ENCODE peak calls at places on chromosome 11, in nine cellular contexts. One of them, this sample, is unnamed.

GRCh38 chr11:116427903-116428637 is 344.7 kb downstream of the BUD13 start:
- DNase-seq in heart left ventricle: no peak
- DNase-seq in HCT116: no peak
- DNase-seq in A549: no peak
- DNase-seq in body of pancreas: no peak
- DNase-seq in upper lobe of right lung: no peak
- DNase-seq in foreskin fibroblast: no peak
- DNase-seq in astrocyte of the cerebellum: no peak
- DNase-seq in aorta: no peak
- DNase-seq in this sample: no peak

GRCh38 chr11:87173185-87174039 is 135.7 kb downstream of the TMEM135 start:
- DNase-seq in upper lobe of right lung: no peak
- DNase-seq in aorta: no peak
- DNase-seq in HCT116: peak
- DNase-seq in astrocyte of the cerebellum: peak
- DNase-seq in body of pancreas: peak
- DNase-seq in foreskin fibroblast: peak
- DNase-seq in heart left ventricle: no peak
- DNase-seq in A549: peak
- DNase-seq in this sample: no peak

GRCh38 chr11:16917941-16918340 is 96.3 kb downstream of the PLEKHA7 start:
- DNase-seq in body of pancreas: no peak
- DNase-seq in upper lobe of right lung: no peak
- DNase-seq in A549: no peak
- DNase-seq in aorta: no peak
- DNase-seq in heart left ventricle: no peak
- DNase-seq in HCT116: no peak
- DNase-seq in foreskin fibroblast: no peak
- DNase-seq in astrocyte of the cerebellum: no peak
- DNase-seq in this sample: no peak

GRCh38 chr11:36741515-36741914 is 143.5 kb upstream of the RAG2 start:
- DNase-seq in astrocyte of the cerebellum: no peak
- DNase-seq in body of pancreas: no peak
- DNase-seq in foreskin fibroblast: no peak
- DNase-seq in aorta: no peak
- DNase-seq in upper lobe of right lung: no peak
- DNase-seq in HCT116: no peak
- DNase-seq in heart left ventricle: no peak
- DNase-seq in A549: no peak
- DNase-seq in this sample: no peak

GRCh38 chr11:16357776-16358175 is 1.4 kb upstream of the SOX6 start:
- DNase-seq in A549: no peak
- DNase-seq in body of pancreas: no peak
- DNase-seq in heart left ventricle: no peak
- DNase-seq in HCT116: no peak
- DNase-seq in aorta: no peak
- DNase-seq in foreskin fibroblast: no peak
- DNase-seq in astrocyte of the cerebellum: no peak
- DNase-seq in upper lobe of right lung: no peak
- DNase-seq in this sample: no peak

GRCh38 chr11:64577202-64577601 is 13.8 kb upstream of the SLC22A12 start:
- DNase-seq in astrocyte of the cerebellum: no peak
- DNase-seq in heart left ventricle: no peak
- DNase-seq in upper lobe of right lung: no peak
- DNase-seq in foreskin fibroblast: no peak
- DNase-seq in A549: no peak
- DNase-seq in HCT116: no peak
- DNase-seq in aorta: no peak
- DNase-seq in body of pancreas: no peak
- DNase-seq in this sample: no peak

GRCh38 chr11:91703042-91703441 is 521.6 kb upstream of the FAT3 start:
- DNase-seq in foreskin fibroblast: no peak
- DNase-seq in heart left ventricle: no peak
- DNase-seq in astrocyte of the cerebellum: no peak
- DNase-seq in A549: no peak
- DNase-seq in aorta: no peak
- DNase-seq in body of pancreas: no peak
- DNase-seq in upper lobe of right lung: no peak
- DNase-seq in HCT116: no peak
- DNase-seq in this sample: no peak

GRCh38 chr11:14451825-14452224 is 47.8 kb downstream of the COPB1 start:
- DNase-seq in foreskin fibroblast: peak
- DNase-seq in HCT116: no peak
- DNase-seq in A549: no peak
- DNase-seq in astrocyte of the cerebellum: no peak
- DNase-seq in heart left ventricle: no peak
- DNase-seq in body of pancreas: no peak
- DNase-seq in upper lobe of right lung: no peak
- DNase-seq in aorta: no peak
- DNase-seq in this sample: no peak

GRCh38 chr11:26953770-26954392 is 40.0 kb upstream of the FIBIN start:
- DNase-seq in A549: no peak
- DNase-seq in aorta: no peak
- DNase-seq in upper lobe of right lung: no peak
- DNase-seq in foreskin fibroblast: no peak
- DNase-seq in heart left ventricle: no peak
- DNase-seq in HCT116: no peak
- DNase-seq in body of pancreas: no peak
- DNase-seq in astrocyte of the cerebellum: peak
- DNase-seq in this sample: no peak

DNA sequence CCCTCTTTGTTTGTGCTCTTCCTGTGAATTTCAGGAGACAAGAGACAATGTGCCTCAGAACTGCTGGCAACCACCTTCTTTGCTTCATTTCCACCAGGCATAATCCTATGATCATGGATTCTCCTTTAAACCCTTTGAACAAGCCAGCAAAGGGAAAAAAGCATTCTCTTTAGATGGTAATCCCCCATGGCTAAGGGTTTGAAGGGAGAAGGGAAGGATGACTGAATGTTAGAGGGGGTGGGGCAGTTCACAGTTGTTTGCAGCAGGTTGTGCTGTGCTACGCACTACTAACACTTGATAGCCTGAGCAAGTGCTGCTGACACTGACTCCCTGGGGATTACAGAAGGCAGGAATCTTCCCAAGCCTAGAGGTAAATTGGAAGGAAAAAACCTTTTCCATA is 462.5 kb upstream of the LRRC4C start:
- DNase-seq in foreskin fibroblast: no peak
- DNase-seq in A549: no peak
- DNase-seq in body of pancreas: no peak
- DNase-seq in heart left ventricle: no peak
- DNase-seq in astrocyte of the cerebellum: no peak
- DNase-seq in aorta: no peak
- DNase-seq in HCT116: no peak
- DNase-seq in upper lobe of right lung: no peak
- DNase-seq in this sample: no peak
- H3K4me3 ChIP-seq in foreskin fibroblast: no peak
- H3K4me3 ChIP-seq in A549: no peak
- H3K4me3 ChIP-seq in body of pancreas: no peak
- H3K4me3 ChIP-seq in heart left ventricle: no peak
- H3K4me3 ChIP-seq in astrocyte of the cerebellum: no peak
- H3K4me3 ChIP-seq in aorta: no peak
- H3K4me3 ChIP-seq in HCT116: no peak
- H3K4me3 ChIP-seq in upper lobe of right lung: no peak
- H3K4me3 ChIP-seq in this sample: no peak

DNA sequence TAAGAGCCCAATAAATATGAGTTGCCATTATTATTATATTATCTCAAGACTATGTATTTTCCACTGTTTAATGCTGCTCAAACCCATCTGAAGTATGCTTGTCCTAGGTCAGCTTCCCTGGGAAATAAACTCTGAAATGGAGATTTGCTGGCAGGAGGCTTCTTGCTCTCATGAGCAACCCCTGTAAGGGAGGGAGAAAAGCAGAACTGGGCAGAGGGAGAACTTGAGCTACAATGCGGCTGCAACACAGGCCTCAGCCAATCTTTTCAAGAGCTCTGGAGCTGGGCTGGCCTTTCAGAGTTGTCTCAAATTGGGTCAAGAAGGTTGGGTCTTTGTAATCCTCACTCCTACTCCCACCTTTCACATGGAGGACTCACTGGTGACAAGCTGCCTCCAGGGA is 412.6 kb downstream of the TENM4 start:
- DNase-seq in A549: no peak
- DNase-seq in aorta: no peak
- DNase-seq in foreskin fibroblast: no peak
- DNase-seq in astrocyte of the cerebellum: no peak
- DNase-seq in body of pancreas: no peak
- DNase-seq in upper lobe of right lung: no peak
- DNase-seq in heart left ventricle: no peak
- DNase-seq in HCT116: no peak
- DNase-seq in this sample: peak
- H3K4me3 ChIP-seq in A549: no peak
- H3K4me3 ChIP-seq in aorta: no peak
- H3K4me3 ChIP-seq in foreskin fibroblast: no peak
- H3K4me3 ChIP-seq in astrocyte of the cerebellum: no peak
- H3K4me3 ChIP-seq in body of pancreas: no peak
- H3K4me3 ChIP-seq in upper lobe of right lung: no peak
- H3K4me3 ChIP-seq in heart left ventricle: no peak
- H3K4me3 ChIP-seq in HCT116: no peak
- H3K4me3 ChIP-seq in this sample: no peak

DNA sequence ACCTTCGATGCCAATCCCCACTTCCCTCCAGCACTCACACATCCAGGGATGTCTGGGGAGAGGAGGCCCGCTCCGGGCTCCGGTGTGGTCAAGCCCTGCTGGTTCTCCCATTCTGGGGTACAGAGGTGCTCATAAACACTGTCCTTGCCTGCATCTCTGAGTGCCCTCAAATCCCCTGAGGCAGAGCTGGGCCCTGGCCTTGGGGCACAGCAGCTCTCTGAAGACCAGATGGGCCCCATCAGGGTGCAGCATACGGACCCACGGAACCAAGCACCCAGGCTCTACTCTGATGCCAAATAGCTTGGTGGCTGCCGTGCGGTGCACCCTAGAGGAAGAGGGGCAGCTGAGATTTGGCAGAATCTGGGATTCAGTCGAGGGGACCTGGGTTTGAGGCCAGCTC is 35.7 kb upstream of the NNMT start:
- DNase-seq in HCT116: no peak
- DNase-seq in aorta: no peak
- DNase-seq in upper lobe of right lung: no peak
- DNase-seq in heart left ventricle: peak
- DNase-seq in foreskin fibroblast: no peak
- DNase-seq in astrocyte of the cerebellum: no peak
- DNase-seq in A549: no peak
- DNase-seq in body of pancreas: peak
- DNase-seq in this sample: no peak
- H3K4me3 ChIP-seq in HCT116: no peak
- H3K4me3 ChIP-seq in aorta: no peak
- H3K4me3 ChIP-seq in upper lobe of right lung: no peak
- H3K4me3 ChIP-seq in heart left ventricle: no peak
- H3K4me3 ChIP-seq in foreskin fibroblast: no peak
- H3K4me3 ChIP-seq in astrocyte of the cerebellum: no peak
- H3K4me3 ChIP-seq in A549: no peak
- H3K4me3 ChIP-seq in body of pancreas: no peak
- H3K4me3 ChIP-seq in this sample: peak

DNA sequence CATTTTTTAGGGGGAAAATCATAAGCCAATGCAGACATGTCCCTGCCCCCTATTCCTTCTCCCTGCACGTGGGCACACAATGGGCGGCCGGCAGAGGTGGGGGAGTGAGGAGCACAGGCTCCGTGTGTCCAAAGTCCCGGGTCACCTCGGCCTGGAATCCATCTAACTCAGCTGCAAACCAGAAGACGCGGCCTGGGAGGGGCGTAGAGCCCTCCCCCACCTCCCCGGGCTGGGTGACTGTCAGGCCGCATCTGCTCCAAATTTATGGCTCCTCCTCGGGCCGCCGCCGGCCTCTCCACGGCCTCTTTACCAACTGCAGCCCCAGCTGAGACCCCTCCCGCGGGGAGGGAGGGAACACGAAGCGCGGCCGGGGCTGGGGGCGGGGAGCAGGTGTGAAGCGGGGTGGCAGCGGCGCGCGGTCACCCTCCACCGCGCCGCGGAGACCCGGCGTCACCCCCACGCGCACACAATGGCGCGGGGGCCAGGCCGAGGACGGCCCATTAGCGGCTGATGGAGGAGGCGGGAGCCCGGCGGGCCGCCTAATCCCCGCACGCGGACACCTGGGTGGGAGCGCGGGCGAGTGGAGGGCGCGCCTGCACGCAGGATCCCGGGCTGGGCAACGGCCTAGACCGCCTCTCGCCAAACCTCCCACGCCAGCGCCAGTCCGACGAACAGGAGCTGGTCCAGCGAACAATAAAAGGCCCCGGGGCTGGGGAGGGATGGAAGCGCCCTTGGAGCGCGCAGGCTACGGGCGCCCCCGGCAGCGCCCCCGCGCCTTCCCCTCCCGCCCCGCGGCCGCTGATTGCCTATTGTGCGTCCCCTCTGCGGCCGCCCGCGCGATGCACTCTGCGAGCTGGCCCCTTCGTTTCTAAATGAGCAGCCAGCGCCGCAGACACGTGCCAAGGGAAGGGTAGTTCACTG is 25.9 kb upstream of the ROBO3 start:
- DNase-seq in HCT116: no peak
- DNase-seq in heart left ventricle: no peak
- DNase-seq in A549: no peak
- DNase-seq in upper lobe of right lung: no peak
- DNase-seq in body of pancreas: no peak
- DNase-seq in aorta: no peak
- DNase-seq in foreskin fibroblast: no peak
- DNase-seq in astrocyte of the cerebellum: no peak
- DNase-seq in this sample: peak
- H3K4me3 ChIP-seq in HCT116: no peak
- H3K4me3 ChIP-seq in heart left ventricle: peak
- H3K4me3 ChIP-seq in A549: peak
- H3K4me3 ChIP-seq in upper lobe of right lung: peak
- H3K4me3 ChIP-seq in body of pancreas: no peak
- H3K4me3 ChIP-seq in aorta: peak
- H3K4me3 ChIP-seq in foreskin fibroblast: peak
- H3K4me3 ChIP-seq in astrocyte of the cerebellum: peak
- H3K4me3 ChIP-seq in this sample: peak

This sample was measured in coronary artery.